ENCODE peak calls at places on chromosomes 11 and 22, in seven cellular contexts. G is breast epithelium; A is nephron progenitor cell; I is cardiac muscle cell; C is Peyer's patch; M is lower lobe of right lung; O is CD4-positive, alpha-beta T cell. H is an unnamed sample.

GRCh38 chr11:114140826-114141225 is 81.3 kb downstream of the ZBTB16 start:
- DNase-seq in I (no peak), C (no peak), G (no peak), M (no peak), O (no peak), A (no peak), H (no peak)

GRCh38 chr11:113114452-113115027 is 153.3 kb downstream of the NCAM1 start:
- DNase-seq in C (peak; percentile 55), G (peak; percentile 39), I (peak; percentile 76), A (peak; percentile 51), O (no peak), M (no peak), H (peak; percentile 28)

GRCh38 chr22:50444663-50445062 is 30.2 kb downstream of the SBF1 start:
- DNase-seq in C (peak; percentile 74), I (peak; percentile 12), A (no peak), G (no peak), M (peak; percentile 77), O (no peak), H (no peak)

GRCh38 chr11:73113426-73113825 is 28.7 kb downstream of the FCHSD2 start:
- DNase-seq in A (no peak), C (no peak), I (no peak), O (no peak), G (no peak), M (no peak), H (no peak)

GRCh38 chr11:77071671-77072605 is 5.2 kb downstream of the CAPN5 start:
- DNase-seq in A (no peak), M (peak; percentile 42), G (no peak), C (peak; percentile 68), O (no peak), I (no peak), H (no peak)

GRCh38 chr11:47418454-47419259 is 7.6 kb downstream of the PSMC3 start:
- DNase-seq in O (no peak), I (no peak), M (no peak), C (no peak), A (no peak), G (no peak), H (no peak)

GRCh38 chr11:15629690-15630321 is 515.1 kb downstream of the INSC start:
- DNase-seq in I (peak; percentile 47), A (peak; percentile 53), C (peak; percentile 78), G (no peak), M (peak; percentile 55), O (no peak), H (peak; percentile 22)

GRCh38 chr11:19193916-19194315 is 7.9 kb downstream of the CSRP3 start:
- DNase-seq in O (no peak), M (no peak), C (no peak), G (no peak), A (no peak), I (no peak), H (no peak)

GRCh38 chr11:5522308-5522707 is 5.8 kb upstream of the UBQLNL start:
- DNase-seq in A (no peak), O (no peak), C (no peak), G (no peak), M (no peak), I (no peak), H (no peak)

GRCh38 chr11:33802414-33802950 is 28.2 kb upstream of the FBXO3 start:
- DNase-seq in I (peak; percentile 83), G (no peak), A (peak; percentile 71), C (no peak), M (no peak), O (no peak), H (peak; percentile 46)

GRCh38 chr11:119373917-119374631 is 7.4 kb downstream of the USP2 start:
- DNase-seq in I (peak; percentile 89), M (no peak), A (peak; percentile 86), O (no peak), G (no peak), C (peak; percentile 83), H (peak; percentile 82)

GRCh38 chr11:70176940-70177689 is 26.0 kb upstream of the FADD start:
- DNase-seq in G (no peak), M (peak; percentile 60), C (peak; percentile 54), O (peak; percentile 35), I (peak; percentile 27), A (peak; percentile 64), H (peak; percentile 51)

GRCh38 chr11:1563697-1564534 is 8.2 kb downstream of the DUSP8 start:
- DNase-seq in M (no peak), I (no peak), G (no peak), A (no peak), C (no peak), O (no peak), H (no peak)

GRCh38 chr22:50011447-50012200 is 941 bp downstream of the IL17REL start:
- DNase-seq in O (no peak), M (peak; percentile 53), A (peak; percentile 4), G (no peak), I (no peak), C (no peak), H (no peak)

GRCh38 chr22:48342016-48342415 is 1485.7 kb downstream of the BRD1 start:
- DNase-seq in M (peak; percentile 34), A (no peak), G (no peak), O (no peak), I (no peak), C (no peak), H (no peak)

GRCh38 chr22:45058622-45058912 is 48.8 kb upstream of the PHF21B start:
- DNase-seq in M (no peak), C (no peak), G (no peak), A (no peak), I (no peak), O (no peak), H (no peak)

GRCh38 chr11:103609117-103610066 is 427.0 kb upstream of the DDI1 start:
- DNase-seq in C (no peak), G (no peak), I (no peak), M (no peak), A (no peak), O (no peak), H (no peak)

GRCh38 chr11:28910926-28911325 is 802.7 kb downstream of the METTL15 start:
- DNase-seq in G (no peak), I (no peak), C (no peak), M (no peak), A (no peak), O (no peak), H (no peak)

GRCh38 chr22:19714320-19715252 is at the start of gene SEPTIN5:
- DNase-seq in M (no peak), I (peak; percentile 33), G (no peak), O (no peak), A (peak; percentile 59), C (no peak), H (no peak)

GRCh38 chr11:102467080-102467708 is 14.6 kb upstream of the TMEM123 start:
- DNase-seq in C (no peak), M (no peak), A (no peak), G (no peak), O (no peak), I (no peak), H (no peak)

GRCh38 chr11:110098645-110099044 is 5.5 kb downstream of the ZC3H12C start:
- DNase-seq in A (no peak), C (no peak), O (no peak), G (no peak), M (no peak), I (no peak), H (no peak)

GRCh38 chr11:47551086-47551485 is 1.8 kb downstream of the CELF1 start:
- DNase-seq in A (no peak), G (no peak), M (no peak), C (no peak), O (no peak), I (peak; percentile 35), H (no peak)

GRCh38 chr11:123125169-123125568 is 63.2 kb upstream of the HSPA8 start:
- DNase-seq in I (no peak), M (peak; percentile 60), C (no peak), O (no peak), A (no peak), G (no peak), H (no peak)
- TF ChIP-seq CTCF in I (no peak), M (no peak), C (no peak), O (no peak), A (no peak), G (no peak), H (no peak)

DNA sequence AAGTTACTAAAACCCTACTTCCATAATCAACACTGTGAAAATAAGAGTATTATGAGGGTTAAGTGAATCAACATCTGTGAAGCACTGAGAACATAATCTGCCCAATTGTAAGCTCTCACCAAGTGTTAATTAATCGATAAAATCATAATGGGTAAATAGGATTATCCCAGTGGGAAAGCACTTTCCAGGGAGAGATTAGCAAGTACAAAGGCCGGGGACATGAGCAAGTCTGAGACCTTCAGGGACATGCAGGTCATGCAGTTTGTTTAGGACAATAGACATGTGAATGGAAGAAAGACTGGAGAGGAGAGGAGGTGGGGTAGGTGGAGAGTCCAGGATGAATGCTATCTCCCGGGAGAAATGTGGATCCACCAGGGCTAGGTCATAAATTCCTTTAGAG is 57.8 kb upstream of the FIBIN start:
- DNase-seq in M (no peak), A (no peak), C (no peak), I (no peak), G (no peak), O (no peak), H (no peak)
- TF ChIP-seq CTCF in M (no peak), A (no peak), C (no peak), I (no peak), G (no peak), O (no peak), H (no peak)

GRCh38 chr11:57568330-57568766 is 876 bp upstream of the UBE2L6 start:
- DNase-seq in O (no peak), G (no peak), M (no peak), C (no peak), A (peak; percentile 90), I (no peak), H (peak; percentile 95)
- TF ChIP-seq CTCF in O (peak; percentile 88), G (peak; percentile 82), M (no peak), C (peak; percentile 82), A (peak; percentile 94), I (peak; percentile 97), H (peak; percentile 98)

GRCh38 chr22:27552863-27553262 is 248.7 kb downstream of the MN1 start:
- DNase-seq in A (no peak), G (no peak), I (no peak), M (no peak), C (no peak), O (no peak), H (no peak)

GRCh38 chr22:27556371-27556770 is 245.2 kb downstream of the MN1 start:
- DNase-seq in O (no peak), A (no peak), G (no peak), C (no peak), I (no peak), M (no peak), H (no peak)

GRCh38 chr22:27554106-27554814 is 247.3 kb downstream of the MN1 start:
- DNase-seq in I (no peak), A (no peak), O (no peak), M (no peak), C (peak; percentile 47), G (no peak), H (no peak)

GRCh38 chr22:27554841-27555456 is 246.6 kb downstream of the MN1 start:
- DNase-seq in O (no peak), M (no peak), I (no peak), G (no peak), C (no peak), A (no peak), H (no peak)

GRCh38 chr22:27551402-27551801 is 250.2 kb downstream of the MN1 start:
- DNase-seq in C (no peak), M (no peak), A (no peak), G (no peak), I (no peak), O (no peak), H (no peak)
- TF ChIP-seq CTCF in C (no peak), M (no peak), A (no peak), G (no peak), I (no peak), O (no peak), H (no peak)

GRCh38 chr22:42930810-42931420 is 73.8 kb upstream of the ARFGAP3 start:
- DNase-seq in A (no peak), O (no peak), G (no peak), M (no peak), C (peak; percentile 53), I (no peak), H (no peak)
- TF ChIP-seq CTCF in A (no peak), O (no peak), G (no peak), M (no peak), C (peak; percentile 21), I (no peak), H (no peak)

H was measured in neural crest cell.